ENCODE peak calls at places on chromosomes 1 and 21, in four cellular contexts. C is mammary epithelial cell, O is IMR-90, M is HepG2. G is an unnamed sample.

GRCh38 chr21:39972471-39972870 is 105.2 kb downstream of the PCP4 start:
- DNase-seq in C (no peak), O (no peak), M (no peak), G (no peak)

GRCh38 chr1:184061396-184062003 is 10.0 kb downstream of the TSEN15 start:
- DNase-seq in C (no peak), O (peak; percentile 88), M (peak; percentile 57), G (no peak)

GRCh38 chr21:46120301-46121285 is 22.7 kb downstream of the COL6A2 start:
- DNase-seq in C (no peak), O (no peak), M (no peak), G (peak; percentile 64)

GRCh38 chr1:180192172-180192571 is 37.5 kb downstream of the QSOX1 start:
- DNase-seq in C (no peak), O (no peak), M (no peak), G (no peak)

GRCh38 chr1:87129038-87129437 is 199.6 kb upstream of the LMO4 start:
- DNase-seq in C (peak; percentile 45), O (no peak), M (no peak), G (no peak)

GRCh38 chr21:43866233-43866632 is 1.2 kb downstream of the AGPAT3 start:
- DNase-seq in C (peak; percentile 29), O (peak; percentile 57), M (no peak), G (no peak)

GRCh38 chr21:25658427-25658980 is 19.4 kb downstream of the JAM2 start:
- DNase-seq in C (no peak), O (no peak), M (no peak), G (no peak)

GRCh38 chr1:87084247-87084836 is 169.9 kb downstream of the HS2ST1 start:
- DNase-seq in C (no peak), O (peak; percentile 60), M (peak; percentile 4), G (no peak)

GRCh38 chr1:162271972-162272371 is 104.7 kb downstream of the SPATA46 start:
- DNase-seq in C (no peak), O (no peak), M (no peak), G (no peak)

GRCh38 chr1:183069562-183070216 is 46.5 kb downstream of the LAMC1 start:
- DNase-seq in C (peak; percentile 73), O (no peak), M (peak; percentile 76), G (no peak)

GRCh38 chr1:205680073-205680851 is at the start of gene SLC45A3:
- DNase-seq in C (no peak), O (no peak), M (no peak), G (peak; percentile 82)

GRCh38 chr21:17270234-17270633 is 242.6 kb upstream of the CXADR start:
- DNase-seq in C (peak; percentile 13), O (peak; percentile 31), M (peak; percentile 34), G (no peak)

GRCh38 chr1:241992734-241993133 is 6.2 kb downstream of the MAP1LC3C start:
- DNase-seq in C (peak; percentile 56), O (peak; percentile 17), M (no peak), G (no peak)

GRCh38 chr1:11051781-11052510 is 4.9 kb upstream of the MASP2 start:
- DNase-seq in C (no peak), O (no peak), M (no peak), G (peak; percentile 43)

GRCh38 chr21:45545691-45546531 is 3.7 kb upstream of the SLC19A1 start:
- DNase-seq in C (no peak), O (no peak), M (no peak), G (peak; percentile 71)

GRCh38 chr1:72284084-72284397 is 1.7 kb upstream of the NEGR1 start:
- DNase-seq in C (no peak), O (no peak), M (no peak), G (no peak)

GRCh38 chr1:212600980-212601379 is 7.6 kb upstream of the ATF3 start:
- DNase-seq in C (peak; percentile 68), O (no peak), M (no peak), G (no peak)

GRCh38 chr1:240242601-240243144 is 151.0 kb downstream of the FMN2 start:
- DNase-seq in C (no peak), O (peak; percentile 80), M (no peak), G (no peak)

GRCh38 chr1:26913754-26914619 is at the start of gene NR0B2:
- DNase-seq in C (no peak), O (no peak), M (peak; percentile 100), G (peak; percentile 17)

GRCh38 chr1:245319161-245319560 is 164.4 kb downstream of the KIF26B start:
- DNase-seq in C (no peak), O (no peak), M (no peak), G (no peak)

GRCh38 chr1:110058591-110058990 is 11.9 kb downstream of the ALX3 start:
- DNase-seq in C (no peak), O (no peak), M (no peak), G (no peak)

GRCh38 chr1:161739865-161740566 is 9.6 kb upstream of the DUSP12 start:
- DNase-seq in C (no peak), O (no peak), M (no peak), G (no peak)

GRCh38 chr1:241990040-241990439 is 8.9 kb downstream of the MAP1LC3C start:
- DNase-seq in C (peak; percentile 57), O (peak; percentile 82), M (no peak), G (peak; percentile 93)

GRCh38 chr1:63317814-63318156 is 4.6 kb upstream of the FOXD3 start:
- DNase-seq in C (no peak), O (no peak), M (no peak), G (no peak)
- H3K9me3 ChIP-seq in C (peaks cover 17% of the 10 kb centered on the region), O (peaks cover 28% of the 10 kb centered on the region), M (no peaks in the 10 kb centered on the region), G (no peaks in the 10 kb centered on the region)

DNA sequence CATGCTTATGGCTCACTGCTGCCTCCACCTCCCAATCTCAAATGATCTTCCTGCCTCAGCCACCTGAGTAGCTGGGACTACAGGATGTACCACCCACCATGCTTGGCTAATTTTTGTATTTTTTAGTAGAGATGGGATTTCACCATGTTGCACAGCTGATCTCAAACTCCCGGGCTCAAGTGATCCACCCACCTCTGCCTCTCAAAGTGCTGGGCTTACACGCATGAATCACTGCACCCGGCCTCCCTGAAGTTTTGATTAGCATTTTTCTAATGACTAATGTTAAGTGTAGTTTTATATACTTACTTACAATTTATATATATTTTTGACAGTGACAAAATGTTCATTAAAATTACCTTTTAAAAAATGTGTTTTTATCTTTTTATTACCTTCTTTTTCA is 41.1 kb downstream of the ZNF678 start:
- DNase-seq in C (no peak), O (no peak), M (no peak), G (no peak)
- H3K9me3 ChIP-seq in C (no peaks in the 10 kb centered on the region), O (peaks cover 8% of the 10 kb centered on the region), M (peaks cover 28% of the 10 kb centered on the region), G (peaks cover 2% of the 10 kb centered on the region)

DNA sequence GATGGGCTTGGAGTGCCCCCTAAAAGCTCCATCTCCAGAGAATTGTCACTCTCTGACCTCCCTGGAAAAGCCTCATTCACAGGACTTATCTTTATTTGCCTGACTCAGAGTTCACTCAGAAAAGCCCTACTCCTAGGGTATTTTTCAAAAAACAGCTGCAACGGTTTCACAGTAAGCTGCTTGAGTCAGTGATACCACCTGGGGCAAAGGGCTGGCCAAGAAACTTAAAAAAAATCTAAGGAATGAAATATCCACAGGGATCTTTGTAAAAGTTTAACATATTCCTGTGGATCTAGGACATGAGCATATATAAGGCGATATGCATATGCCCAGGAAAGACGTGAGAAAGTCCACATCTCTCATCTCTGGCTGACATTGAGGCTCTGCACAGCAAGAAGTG is 33.8 kb upstream of the TSPAN2 start:
- DNase-seq in C (no peak), O (peak; percentile 51), M (no peak), G (no peak)
- H3K9me3 ChIP-seq in C (peaks cover 6% of the 10 kb centered on the region), O (no peaks in the 10 kb centered on the region), M (peaks cover 4% of the 10 kb centered on the region), G (peaks cover 6% of the 10 kb centered on the region)

DNA sequence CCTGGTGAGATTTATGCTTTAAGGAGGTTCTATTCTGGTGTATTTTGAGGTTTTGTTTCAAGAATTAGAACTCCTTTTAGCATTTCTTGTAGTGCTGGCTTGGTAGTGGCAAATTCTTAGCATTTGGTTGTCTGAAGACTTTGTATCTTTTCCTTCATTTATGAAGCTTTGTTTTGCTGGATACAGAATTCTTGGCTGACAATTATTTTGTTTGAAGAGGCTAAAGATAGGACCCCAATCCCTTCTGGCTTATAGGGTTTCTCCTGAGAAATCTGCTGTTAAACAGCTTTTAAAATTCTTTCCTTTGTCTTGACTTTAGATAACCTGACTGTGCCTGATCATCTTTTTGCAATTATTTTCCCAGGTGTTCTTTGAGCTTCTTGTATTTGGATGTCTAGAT is 58.6 kb downstream of the GPR137B start:
- DNase-seq in C (no peak), O (no peak), M (no peak), G (no peak)
- H3K9me3 ChIP-seq in C (no peaks in the 10 kb centered on the region), O (peaks cover 2% of the 10 kb centered on the region), M (no peaks in the 10 kb centered on the region), G (peaks cover 4% of the 10 kb centered on the region)

GRCh38 chr1:152309955-152310354 is 15.1 kb downstream of the FLG start:
- DNase-seq in C (no peak), O (no peak), M (no peak), G (peak; percentile 39)

GRCh38 chr1:152313970-152314369 is 11.1 kb downstream of the FLG start:
- DNase-seq in C (no peak), O (no peak), M (no peak), G (no peak)

DNA sequence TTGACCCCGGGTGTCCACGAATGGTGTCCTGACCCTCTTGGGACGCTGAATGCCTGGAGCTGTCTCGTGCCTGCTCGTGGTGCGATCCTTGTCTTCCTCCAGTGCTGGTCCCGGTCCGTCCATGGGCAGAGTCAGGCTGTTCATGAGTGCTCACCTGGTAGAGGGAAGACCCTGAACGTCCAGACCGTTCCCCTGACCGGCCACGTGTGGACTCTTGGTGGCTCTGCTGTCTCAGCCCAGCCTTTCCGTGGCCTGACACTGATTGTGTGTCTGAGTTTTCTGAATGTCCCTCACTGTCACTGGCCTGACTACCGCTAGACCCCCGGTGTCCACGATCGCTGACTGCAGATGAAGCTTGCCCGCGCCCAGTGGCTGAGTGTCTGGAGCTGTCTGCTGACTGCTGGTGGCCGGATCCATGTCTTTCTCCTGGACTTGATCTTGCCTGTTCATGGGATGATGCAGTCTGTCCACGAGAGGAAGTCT is 11.7 kb downstream of the FLG start:
- DNase-seq in C (no peak), O (no peak), M (no peak), G (peak; percentile 47)
- H3K9me3 ChIP-seq in C (peaks cover 14% of the 10 kb centered on the region), O (peaks cover 18% of the 10 kb centered on the region), M (peaks cover 21% of the 10 kb centered on the region), G (no peaks in the 10 kb centered on the region)

GRCh38 chr1:152646656-152647055 is 16.5 kb upstream of the LCE2D start:
- DNase-seq in C (no peak), O (no peak), M (no peak), G (no peak)

GRCh38 chr1:152640351-152640750 is 17.4 kb upstream of the LCE3A start:
- DNase-seq in C (no peak), O (no peak), M (no peak), G (no peak)

DNA sequence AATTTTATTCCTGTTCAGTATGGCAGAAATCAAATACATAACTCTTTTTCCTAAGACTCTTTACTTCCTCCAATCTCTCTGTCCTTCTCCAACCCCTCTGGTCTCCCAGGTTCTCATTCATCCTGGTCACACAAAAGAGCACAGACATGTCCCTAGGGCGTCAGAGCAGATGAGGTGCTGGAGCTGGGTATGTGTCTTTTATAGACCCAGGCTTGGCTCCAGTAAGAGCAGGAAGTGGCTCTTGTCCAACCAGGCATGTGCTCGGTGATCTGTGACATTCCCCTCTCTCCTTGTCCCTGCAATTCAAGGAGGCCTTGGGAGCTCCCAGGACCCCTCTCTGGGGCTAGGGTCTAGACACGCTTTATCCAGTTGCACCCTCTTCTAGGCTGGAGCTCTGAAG is 18.0 kb upstream of the LCE2D start:
- DNase-seq in C (no peak), O (no peak), M (no peak), G (no peak)
- H3K9me3 ChIP-seq in C (no peaks in the 10 kb centered on the region), O (no peaks in the 10 kb centered on the region), M (no peaks in the 10 kb centered on the region), G (no peaks in the 10 kb centered on the region)